ENCODE peak calls at places on chromosomes 12 and 14, in nine cellular contexts. V is iris pigment epithelial cell; T is cardiac fibroblast; F is effector CD4-positive, alpha-beta T cell; N is HuH-7; S is NCI-H1694; L is H7; Y is NCI-H1092 treated with DMSO at 0.1 percent for 48 hours; Z is AG04450. C is an unnamed sample.

GRCh38 chr12:3996322-3996721 is 123.1 kb upstream of the PARP11 start:
- DNase-seq in T (no peak), F (no peak), Y (no peak), V (no peak), Z (no peak), S (no peak), N (no peak), L (peak; percentile 22), C (no peak)

GRCh38 chr14:91154851-91155625 is 41.2 kb downstream of the DGLUCY start:
- DNase-seq in L (no peak), T (peak; percentile 55), V (peak; percentile 81), Y (peak; percentile 91), Z (peak; percentile 20), S (peak; percentile 83), N (no peak), F (no peak), C (no peak)

GRCh38 chr12:113214938-113215400 is 6.3 kb upstream of the TPCN1 start:
- DNase-seq in V (peak; percentile 99), T (peak; percentile 99), L (no peak), Z (peak; percentile 81), N (peak; percentile 62), F (no peak), S (no peak), Y (no peak), C (no peak)

GRCh38 chr12:75807494-75807893 is 224.1 kb downstream of the PHLDA1 start:
- DNase-seq in F (no peak), V (no peak), N (no peak), L (no peak), S (no peak), Z (no peak), T (no peak), Y (no peak), C (no peak)

GRCh38 chr12:3185260-3185870 is 108.2 kb downstream of the TSPAN9 start:
- DNase-seq in Y (no peak), L (no peak), T (no peak), Z (peak; percentile 41), V (peak; percentile 23), N (no peak), S (no peak), F (no peak), C (no peak)

GRCh38 chr12:124032265-124032886 is 59.4 kb downstream of the ZNF664 start:
- DNase-seq in F (no peak), T (peak; percentile 79), Y (peak; percentile 18), L (peak; percentile 89), N (peak; percentile 76), S (peak; percentile 14), V (peak; percentile 68), Z (no peak), C (peak; percentile 86)

GRCh38 chr12:125254856-125255255 is 189.6 kb downstream of the AACS start:
- DNase-seq in T (no peak), Y (no peak), Z (no peak), N (no peak), F (no peak), V (no peak), L (no peak), S (no peak), C (no peak)

GRCh38 chr14:64998455-64998931 is 11.8 kb downstream of the FNTB start:
- DNase-seq in V (peak; percentile 28), N (no peak), Y (no peak), Z (no peak), T (peak; percentile 39), F (no peak), L (no peak), S (no peak), C (no peak)

GRCh38 chr12:6345319-6346071 is 3.6 kb upstream of the TNFRSF1A start:
- DNase-seq in S (no peak), N (no peak), T (peak; percentile 97), V (peak; percentile 97), Y (no peak), L (no peak), Z (peak; percentile 81), F (peak; percentile 30), C (no peak)

GRCh38 chr12:48004039-48004940 is at the start of gene COL2A1:
- DNase-seq in V (peak; percentile 7), S (no peak), Z (no peak), F (no peak), L (peak; percentile 91), N (peak; percentile 80), Y (peak; percentile 76), T (peak; percentile 23), C (no peak)

GRCh38 chr12:124744659-124745467 is 118.8 kb downstream of the SCARB1 start:
- DNase-seq in Z (no peak), F (no peak), Y (no peak), T (peak; percentile 40), L (peak; percentile 95), S (peak; percentile 90), N (peak; percentile 53), V (no peak), C (no peak)

GRCh38 chr12:113325938-113326337 is 9.0 kb downstream of the SLC8B1 start:
- DNase-seq in Y (no peak), L (no peak), T (peak; percentile 59), Z (peak; percentile 61), N (no peak), V (peak; percentile 73), F (no peak), S (no peak), C (no peak)

GRCh38 chr12:68397566-68398158 is 65.5 kb upstream of the MDM1 start:
- DNase-seq in Y (no peak), T (peak; percentile 25), L (no peak), N (no peak), S (no peak), V (no peak), F (no peak), Z (no peak), C (no peak)

GRCh38 chr12:124385219-124385969 is 90.5 kb downstream of the RFLNA start:
- DNase-seq in L (no peak), F (no peak), Y (no peak), N (no peak), T (peak; percentile 88), Z (peak; percentile 61), S (no peak), V (peak; percentile 91), C (no peak)

GRCh38 chr12:104534857-104535248 is 78.1 kb downstream of the CHST11 start:
- DNase-seq in F (no peak), L (no peak), Y (no peak), Z (no peak), S (no peak), T (no peak), N (no peak), V (no peak), C (no peak)

GRCh38 chr12:2804390-2805145 is 7.9 kb upstream of the ITFG2 start:
- DNase-seq in S (no peak), L (no peak), V (peak; percentile 83), N (no peak), F (no peak), T (peak; percentile 70), Z (no peak), Y (no peak), C (peak; percentile 51)

GRCh38 chr14:100738704-100739131 is 12.0 kb downstream of the DLK1 start:
- DNase-seq in S (no peak), L (peak; percentile 44), F (no peak), V (no peak), N (no peak), T (no peak), Y (no peak), Z (no peak), C (no peak)

GRCh38 chr14:55756563-55756962 is 176.6 kb downstream of the KTN1 start:
- DNase-seq in Z (no peak), V (no peak), Y (no peak), N (no peak), S (no peak), F (no peak), L (no peak), T (no peak), C (no peak)

GRCh38 chr14:49982522-49982951 is 89.7 kb downstream of the ARF6 start:
- DNase-seq in V (peak; percentile 97), N (no peak), Z (peak; percentile 72), L (no peak), T (peak; percentile 99), S (no peak), Y (no peak), F (peak; percentile 11), C (no peak)

GRCh38 chr12:15823360-15824128 is 34.4 kb upstream of the EPS8 start:
- DNase-seq in T (peak; percentile 20), L (no peak), S (no peak), Z (no peak), Y (no peak), V (peak; percentile 28), F (no peak), N (peak; percentile 25), C (no peak)

GRCh38 chr12:90630006-90630405 is 325.0 kb downstream of the CCER1 start:
- DNase-seq in Y (peak; percentile 94), F (no peak), L (no peak), T (no peak), S (no peak), N (no peak), V (no peak), Z (no peak), C (no peak)

GRCh38 chr14:89369656-89370055 is 47.4 kb downstream of the FOXN3 start:
- DNase-seq in V (no peak), F (no peak), N (no peak), L (no peak), T (no peak), S (no peak), Z (no peak), Y (no peak), C (no peak)

GRCh38 chr12:109605599-109606228 is 32.1 kb downstream of the MVK start:
- DNase-seq in F (no peak), L (no peak), V (no peak), Y (no peak), S (no peak), Z (no peak), N (no peak), T (no peak), C (no peak)

GRCh38 chr12:122291431-122291830 is 25.1 kb upstream of the VPS33A start:
- DNase-seq in Y (no peak), V (no peak), Z (no peak), T (no peak), N (no peak), S (no peak), F (no peak), L (no peak), C (no peak)

GRCh38 chr14:67385618-67386017 is 25.5 kb downstream of the EIF2S1 start:
- DNase-seq in F (no peak), Z (no peak), V (no peak), N (no peak), S (no peak), Y (no peak), L (no peak), T (no peak), C (no peak)

GRCh38 chr12:124713041-124713435 is 145.6 kb upstream of the NCOR2 start:
- DNase-seq in N (no peak), V (no peak), Z (no peak), L (no peak), S (no peak), Y (no peak), F (no peak), T (peak; percentile 47), C (no peak)

GRCh38 chr14:39956372-39956771 is 524.1 kb upstream of the FBXO33 start:
- DNase-seq in L (no peak), S (peak; percentile 27), F (no peak), T (no peak), N (no peak), Z (no peak), V (no peak), Y (peak; percentile 12), C (peak; percentile 56)